ENCODE peak calls at places on chromosomes 3 and 15, in four cellular contexts. One of them, this sample, is unnamed.

GRCh38 chr3:141796436-141797166 is 33.4 kb downstream of the GRK7 start:
- DNase-seq in GM12878: peak; percentile 63
- DNase-seq in HepG2: no peak
- DNase-seq in K562: no peak
- DNase-seq in this sample: peak; percentile 6

GRCh38 chr3:49703443-49703927 is 14.1 kb downstream of the RNF123 start:
- DNase-seq in HepG2: peak; percentile 60
- DNase-seq in K562: peak; percentile 61
- DNase-seq in GM12878: no peak
- DNase-seq in this sample: peak; percentile 59

GRCh38 chr15:89003865-89004725 is 84.2 kb upstream of the ABHD2 start:
- DNase-seq in K562: peak; percentile 66
- DNase-seq in HepG2: peak; percentile 41
- DNase-seq in GM12878: no peak
- DNase-seq in this sample: peak; percentile 8

GRCh38 chr3:123028233-123028828 is 768 bp upstream of the SEMA5B start:
- DNase-seq in HepG2: peak; percentile 13
- DNase-seq in K562: peak; percentile 56
- DNase-seq in GM12878: no peak
- DNase-seq in this sample: peak; percentile 67

GRCh38 chr3:8869613-8870012 is 93.7 kb downstream of the RAD18 start:
- DNase-seq in GM12878: no peak
- DNase-seq in HepG2: peak; percentile 77
- DNase-seq in K562: no peak
- DNase-seq in this sample: peak; percentile 71

GRCh38 chr15:92839696-92840095 is 60.4 kb upstream of the CHD2 start:
- DNase-seq in K562: no peak
- DNase-seq in HepG2: no peak
- DNase-seq in GM12878: no peak
- DNase-seq in this sample: no peak

GRCh38 chr15:95559875-95560394 is 770.6 kb upstream of the NR2F2 start:
- DNase-seq in K562: peak; percentile 32
- DNase-seq in HepG2: no peak
- DNase-seq in GM12878: no peak
- DNase-seq in this sample: peak; percentile 78

GRCh38 chr3:62028236-62028635 is 345.1 kb downstream of the FEZF2 start:
- DNase-seq in K562: no peak
- DNase-seq in HepG2: no peak
- DNase-seq in GM12878: no peak
- DNase-seq in this sample: no peak

GRCh38 chr3:45026038-45026437 is at the start of gene CLEC3B:
- DNase-seq in GM12878: no peak
- DNase-seq in HepG2: no peak
- DNase-seq in K562: no peak
- DNase-seq in this sample: peak; percentile 72

GRCh38 chr15:56428821-56429458 is 36.0 kb downstream of the MNS1 start:
- DNase-seq in K562: peak; percentile 10
- DNase-seq in GM12878: peak; percentile 7
- DNase-seq in HepG2: peak; percentile 32
- DNase-seq in this sample: peak; percentile 49

GRCh38 chr3:99730870-99731269 is 86.8 kb upstream of the CMSS1 start:
- DNase-seq in HepG2: no peak
- DNase-seq in K562: no peak
- DNase-seq in GM12878: no peak
- DNase-seq in this sample: no peak

GRCh38 chr3:147394168-147394941 is 12.0 kb downstream of the ZIC4 start:
- DNase-seq in HepG2: no peak
- DNase-seq in K562: no peak
- DNase-seq in GM12878: no peak
- DNase-seq in this sample: no peak

GRCh38 chr3:55164191-55164590 is 236.3 kb upstream of the LRTM1 start:
- DNase-seq in GM12878: no peak
- DNase-seq in K562: no peak
- DNase-seq in HepG2: no peak
- DNase-seq in this sample: no peak

GRCh38 chr3:5197470-5198312 is 10.2 kb downstream of the EDEM1 start:
- DNase-seq in K562: no peak
- DNase-seq in HepG2: no peak
- DNase-seq in GM12878: peak; percentile 83
- DNase-seq in this sample: no peak

GRCh38 chr3:174253221-174253620 is 605.9 kb upstream of the NAALADL2 start:
- DNase-seq in GM12878: no peak
- DNase-seq in HepG2: no peak
- DNase-seq in K562: no peak
- DNase-seq in this sample: no peak

GRCh38 chr15:63544253-63545026 is 40.0 kb downstream of the USP3 start:
- DNase-seq in HepG2: no peak
- DNase-seq in GM12878: no peak
- DNase-seq in K562: no peak
- DNase-seq in this sample: no peak

GRCh38 chr15:57640935-57641682 is 49.4 kb downstream of the MYZAP start:
- DNase-seq in GM12878: no peak
- DNase-seq in K562: peak; percentile 22
- DNase-seq in HepG2: peak; percentile 26
- DNase-seq in this sample: peak; percentile 41

GRCh38 chr15:83170474-83171165 is 37.0 kb downstream of the HDGFL3 start:
- DNase-seq in GM12878: no peak
- DNase-seq in HepG2: no peak
- DNase-seq in K562: no peak
- DNase-seq in this sample: no peak

GRCh38 chr3:9165441-9165840 is 84.0 kb downstream of the SRGAP3 start:
- DNase-seq in GM12878: no peak
- DNase-seq in HepG2: no peak
- DNase-seq in K562: no peak
- DNase-seq in this sample: no peak

GRCh38 chr3:130918328-130918727 is 24.4 kb downstream of the ATP2C1 start:
- DNase-seq in HepG2: no peak
- DNase-seq in K562: no peak
- DNase-seq in GM12878: no peak
- DNase-seq in this sample: no peak

GRCh38 chr15:71435552-71435951 is 320.3 kb downstream of the THSD4 start:
- DNase-seq in GM12878: no peak
- DNase-seq in K562: no peak
- DNase-seq in HepG2: no peak
- DNase-seq in this sample: no peak

GRCh38 chr3:193046369-193046768 is 128.7 kb upstream of the MB21D2 start:
- DNase-seq in HepG2: no peak
- DNase-seq in GM12878: no peak
- DNase-seq in K562: no peak
- DNase-seq in this sample: no peak

GRCh38 chr3:193039058-193039457 is 121.4 kb upstream of the MB21D2 start:
- DNase-seq in K562: no peak
- DNase-seq in GM12878: no peak
- DNase-seq in HepG2: no peak
- DNase-seq in this sample: no peak

GRCh38 chr3:193040836-193041672 is 123.4 kb upstream of the MB21D2 start:
- DNase-seq in GM12878: peak; percentile 5
- DNase-seq in HepG2: peak; percentile 24
- DNase-seq in K562: peak; percentile 24
- DNase-seq in this sample: peak; percentile 43
- TF ChIP-seq MYC in GM12878: no peak
- TF ChIP-seq MYC in HepG2: no peak
- TF ChIP-seq MYC in K562: no peak
- TF ChIP-seq MYC in this sample: no peak

GRCh38 chr3:184724662-184725061 is 12.8 kb upstream of the MAGEF1 start:
- DNase-seq in GM12878: no peak
- DNase-seq in HepG2: no peak
- DNase-seq in K562: no peak
- DNase-seq in this sample: no peak

GRCh38 chr3:184719709-184720108 is 7.8 kb upstream of the MAGEF1 start:
- DNase-seq in K562: peak; percentile 4
- DNase-seq in GM12878: no peak
- DNase-seq in HepG2: no peak
- DNase-seq in this sample: no peak

GRCh38 chr3:184726497-184726896 is 14.6 kb upstream of the MAGEF1 start:
- DNase-seq in K562: no peak
- DNase-seq in HepG2: no peak
- DNase-seq in GM12878: no peak
- DNase-seq in this sample: no peak

GRCh38 chr3:184727357-184728060 is 15.6 kb upstream of the MAGEF1 start:
- DNase-seq in GM12878: no peak
- DNase-seq in HepG2: peak; percentile 75
- DNase-seq in K562: peak; percentile 72
- DNase-seq in this sample: peak; percentile 65

GRCh38 chr3:184725176-184725575 is 13.3 kb upstream of the MAGEF1 start:
- DNase-seq in GM12878: no peak
- DNase-seq in HepG2: no peak
- DNase-seq in K562: peak; percentile 4
- DNase-seq in this sample: no peak
- TF ChIP-seq POLR2AphosphoS5 in GM12878: no peak
- TF ChIP-seq POLR2AphosphoS5 in HepG2: no peak
- TF ChIP-seq POLR2AphosphoS5 in K562: no peak
- TF ChIP-seq POLR2AphosphoS5 in this sample: no peak

GRCh38 chr3:119580148-119580760 is 962 bp downstream of the ADPRH start:
- DNase-seq in K562: no peak
- DNase-seq in HepG2: no peak
- DNase-seq in GM12878: no peak
- DNase-seq in this sample: no peak
- TF ChIP-seq MYC in K562: no peak
- TF ChIP-seq MYC in HepG2: no peak
- TF ChIP-seq MYC in GM12878: no peak
- TF ChIP-seq MYC in this sample: no peak

DNA sequence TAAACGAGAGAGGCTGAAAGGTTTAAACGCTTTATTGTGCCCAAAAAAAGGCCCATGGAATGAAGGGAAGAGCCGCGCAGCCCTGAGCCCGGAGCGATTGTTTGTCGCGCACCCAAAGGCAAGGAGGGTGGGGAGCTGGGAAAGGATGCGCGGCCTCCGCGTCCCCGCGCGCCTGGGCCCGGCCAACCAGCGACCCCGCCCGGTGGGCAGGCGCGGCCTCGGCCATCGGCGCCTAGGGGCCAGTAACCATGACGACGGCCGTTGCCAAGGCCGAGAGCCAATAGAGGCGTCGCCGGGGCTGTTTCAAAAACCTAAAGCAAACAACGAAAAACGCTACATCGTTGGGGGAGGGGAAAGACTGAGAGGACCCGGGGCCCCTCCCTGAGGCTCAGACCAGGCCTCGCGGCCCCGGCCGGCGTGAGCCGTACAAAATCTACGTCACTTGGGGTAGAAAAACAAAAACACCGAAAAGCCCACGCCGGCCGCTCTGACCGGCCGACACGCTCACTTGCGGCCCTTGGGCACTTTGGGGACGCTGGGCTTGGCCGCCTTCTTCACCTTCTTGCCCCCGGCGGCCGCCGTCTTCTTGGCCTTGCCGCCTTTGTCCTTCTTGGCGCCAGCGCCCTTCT is 36.2 kb downstream of the HMCES start:
- DNase-seq in GM12878: no peak
- DNase-seq in HepG2: peak; percentile 92
- DNase-seq in K562: peak; percentile 81
- DNase-seq in this sample: peak; percentile 85
- TF ChIP-seq POLR2AphosphoS5 in GM12878: peak; percentile 90
- TF ChIP-seq POLR2AphosphoS5 in HepG2: peak; percentile 54
- TF ChIP-seq POLR2AphosphoS5 in K562: no peak
- TF ChIP-seq POLR2AphosphoS5 in this sample: peak; percentile 68

DNA sequence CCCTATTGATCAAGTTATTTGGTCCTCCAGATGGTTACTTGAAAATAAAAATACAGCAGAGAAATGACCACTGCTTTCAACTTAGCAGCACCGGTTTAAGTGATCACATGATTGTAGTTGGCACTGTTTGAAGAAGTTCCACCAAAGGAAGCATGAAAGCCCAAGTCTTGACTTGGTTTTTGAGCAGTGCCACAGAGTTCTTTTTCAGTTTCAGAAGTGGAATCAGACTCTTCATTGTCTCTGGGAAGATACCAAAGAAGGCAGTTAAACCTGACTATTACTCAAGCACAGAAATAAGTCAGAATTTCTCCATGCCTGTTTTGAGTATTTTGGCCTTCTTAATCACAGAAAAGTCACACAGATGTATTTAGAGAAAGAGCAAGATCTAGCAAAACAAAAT is 66.7 kb downstream of the BBX start:
- DNase-seq in HepG2: no peak
- DNase-seq in GM12878: peak; percentile 55
- DNase-seq in K562: no peak
- DNase-seq in this sample: no peak
- TF ChIP-seq MYC in HepG2: no peak
- TF ChIP-seq MYC in GM12878: no peak
- TF ChIP-seq MYC in K562: no peak
- TF ChIP-seq MYC in this sample: no peak

GRCh38 chr15:80615783-80616391 is 79.2 kb upstream of the ABHD17C start:
- DNase-seq in K562: no peak
- DNase-seq in GM12878: no peak
- DNase-seq in HepG2: peak; percentile 87
- DNase-seq in this sample: peak; percentile 79
- TF ChIP-seq POLR2AphosphoS5 in K562: no peak
- TF ChIP-seq POLR2AphosphoS5 in GM12878: no peak
- TF ChIP-seq POLR2AphosphoS5 in HepG2: no peak
- TF ChIP-seq POLR2AphosphoS5 in this sample: no peak

DNA sequence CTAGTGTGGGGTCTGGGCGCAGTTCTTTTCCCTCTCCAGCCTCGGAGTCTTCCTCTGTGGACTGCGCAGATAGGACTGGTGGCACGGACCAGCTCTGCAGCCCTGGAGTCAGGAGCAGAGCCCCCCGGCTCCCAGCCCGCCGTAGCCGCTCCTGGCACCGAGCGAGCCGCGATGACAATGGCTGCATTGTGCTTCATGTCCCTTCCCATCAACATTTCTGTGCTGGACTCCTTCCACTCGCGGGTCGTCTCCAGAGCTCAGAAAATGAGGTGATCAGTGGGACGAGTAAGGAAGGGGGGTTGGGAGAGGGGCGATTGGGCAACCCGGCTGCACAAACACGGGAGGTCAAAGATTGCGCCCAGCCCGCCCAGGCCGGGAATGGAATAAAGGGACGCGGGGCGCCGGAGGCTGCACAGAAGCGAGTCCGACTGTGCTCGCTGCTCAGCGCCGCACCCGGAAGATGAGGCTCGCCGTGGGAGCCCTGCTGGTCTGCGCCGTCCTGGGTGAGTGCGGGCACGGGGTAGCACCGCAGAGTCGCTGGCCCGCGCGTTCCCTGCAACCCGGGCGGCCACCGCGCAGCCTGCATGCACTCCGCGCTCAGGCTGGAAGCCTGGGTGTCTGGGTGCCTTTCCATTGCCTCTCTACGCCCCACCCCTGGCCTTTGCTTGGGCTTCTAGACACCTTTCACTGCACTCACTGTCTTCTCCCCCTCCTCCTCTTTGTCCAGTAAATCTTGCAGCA is at the start of gene TF:
- DNase-seq in GM12878: no peak
- DNase-seq in HepG2: peak; percentile 95
- DNase-seq in K562: no peak
- DNase-seq in this sample: no peak
- TF ChIP-seq MYC in GM12878: no peak
- TF ChIP-seq MYC in HepG2: peak; percentile 82
- TF ChIP-seq MYC in K562: no peak
- TF ChIP-seq MYC in this sample: no peak

This sample was measured in endothelial cell of umbilical vein.